ENCODE peak calls at places on chromosomes 4 and X, in nine cellular contexts. E is breast epithelium, N is fibroblast of pulmonary artery, F is GM12865, Z is kidney, J is uterus, M is fibroblast of mammary gland, X is endodermal cell, H is cardiac muscle cell. B is an unnamed sample.

GRCh38 chrX:46547857-46548256 is 2.6 kb upstream of the ZNF674 start:
- DNase-seq in N (peak), H (peak), Z (no peak), M (peak), J (no peak), E (no peak), X (no peak), F (no peak), B (no peak)

GRCh38 chrX:16882702-16883486 is 12.7 kb upstream of the RBBP7 start:
- DNase-seq in J (peak), H (peak), M (peak), X (peak), Z (peak), F (peak), N (peak), E (peak), B (no peak)

GRCh38 chrX:154444001-154444754 is at the start of gene FAM50A:
- DNase-seq in M (peak), J (peak), N (peak), E (peak), H (peak), Z (peak), X (peak), F (peak), B (no peak)

GRCh38 chr4:180028682-180029081 is 2214.5 kb upstream of the TENM3 start:
- DNase-seq in F (peak), Z (no peak), H (no peak), M (no peak), X (peak), E (no peak), J (no peak), N (peak), B (no peak)

GRCh38 chr4:5098176-5098575 is 46.9 kb downstream of the STK32B start:
- DNase-seq in E (no peak), H (no peak), N (no peak), J (no peak), F (no peak), Z (no peak), M (no peak), X (no peak), B (no peak)

GRCh38 chrX:154459843-154460242 is 1.8 kb downstream of the PLXNA3 start:
- DNase-seq in E (no peak), N (no peak), J (no peak), H (no peak), Z (peak), F (no peak), M (no peak), X (no peak), B (no peak)

GRCh38 chrX:10620121-10620699 is at the start of gene MID1:
- DNase-seq in M (peak), F (peak), E (peak), Z (peak), N (peak), H (peak), X (peak), J (peak), B (peak)

GRCh38 chrX:48752498-48752897 is 9.0 kb upstream of the GLOD5 start:
- DNase-seq in M (no peak), H (no peak), N (no peak), E (no peak), Z (no peak), X (no peak), J (no peak), F (no peak), B (no peak)

GRCh38 chr4:139131209-139131870 is 45.7 kb downstream of the ELF2 start:
- DNase-seq in E (no peak), H (no peak), F (no peak), N (no peak), Z (no peak), J (no peak), M (no peak), X (no peak), B (no peak)

GRCh38 chrX:47628980-47629379 is 750 bp downstream of the CFP start:
- DNase-seq in E (no peak), J (no peak), F (peak), X (peak), H (no peak), M (no peak), N (no peak), Z (no peak), B (no peak)
- TF ChIP-seq CTCF in E (no peak), J (no peak), F (peak), X (peak), H (peak), M (no peak), N (peak), Z (no peak), B (no peak)

GRCh38 chr4:185532795-185533324 is 2.4 kb downstream of the PDLIM3 start:
- DNase-seq in F (no peak), N (peak), X (no peak), Z (no peak), E (no peak), H (peak), M (no peak), J (no peak), B (no peak)

GRCh38 chr4:185534534-185534849 is 815 bp downstream of the PDLIM3 start:
- DNase-seq in M (no peak), X (no peak), E (no peak), N (peak), Z (no peak), J (no peak), H (no peak), F (no peak), B (no peak)

GRCh38 chr4:185538806-185539205 is 3.5 kb upstream of the PDLIM3 start:
- DNase-seq in E (no peak), F (no peak), N (no peak), M (no peak), X (no peak), J (no peak), Z (no peak), H (no peak), B (no peak)

GRCh38 chr4:185534850-185535761 is at the start of gene PDLIM3:
- DNase-seq in J (peak), X (peak), Z (peak), N (peak), E (peak), M (no peak), H (peak), F (no peak), B (peak)

GRCh38 chr4:185535818-185536729 is 767 bp upstream of the PDLIM3 start:
- DNase-seq in H (peak), Z (no peak), X (no peak), N (peak), J (peak), F (no peak), E (no peak), M (peak), B (peak)
- H3K4me3 ChIP-seq in H (peak), Z (peak), X (peak), N (peak), J (peak), F (no peak), E (peak), M (peak), B (peak)

GRCh38 chrX:25548806-25549205 is 533.0 kb upstream of the ARX start:
- DNase-seq in H (no peak), F (no peak), J (no peak), M (peak), X (no peak), N (peak), E (no peak), Z (no peak), B (no peak)
- TF ChIP-seq CTCF in H (no peak), F (no peak), J (no peak), M (no peak), X (no peak), N (no peak), E (no peak), Z (no peak), B (no peak)

GRCh38 chr4:173528378-173529321 is 1.4 kb downstream of the HAND2 start:
- DNase-seq in E (no peak), F (no peak), M (peak), X (peak), Z (no peak), N (peak), J (no peak), H (peak), B (no peak)
- H3K4me3 ChIP-seq in E (peak), F (no peak), M (peak), X (no peak), Z (no peak), N (peak), J (peak), H (peak), B (peak)

DNA sequence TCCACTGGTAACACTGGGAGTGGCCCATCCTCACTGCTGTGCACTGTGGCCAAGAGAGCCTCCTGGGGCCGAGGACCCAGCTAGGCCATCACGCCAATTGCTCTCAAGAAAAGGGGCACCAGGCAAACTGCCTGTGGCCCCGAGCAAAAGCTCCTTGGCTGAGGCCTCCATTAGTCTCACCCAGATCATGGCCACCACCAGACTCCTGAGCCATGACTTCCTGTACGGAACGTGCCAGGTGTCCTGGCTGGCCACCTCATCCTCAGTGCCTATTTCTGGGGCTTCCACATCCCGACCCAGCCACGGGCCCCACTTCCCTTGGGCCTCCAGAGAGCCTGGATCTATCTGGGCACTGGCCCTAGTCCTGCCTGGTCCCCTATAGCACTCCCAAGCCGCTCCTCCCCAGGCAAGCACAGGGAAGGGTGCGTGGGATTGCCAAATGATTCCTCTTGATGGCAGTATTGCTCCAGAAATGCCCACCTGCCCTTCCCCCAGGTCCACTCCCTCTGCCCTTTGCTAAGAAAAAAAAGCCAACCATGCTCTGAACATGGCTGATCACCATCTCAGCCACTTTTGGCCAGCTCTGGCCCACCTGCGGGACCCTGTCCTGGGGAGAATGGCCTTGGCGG is 212.6 kb upstream of the AGTR2 start:
- DNase-seq in H (no peak), N (no peak), Z (no peak), E (no peak), M (no peak), X (peak), F (no peak), J (no peak), B (no peak)
- TF ChIP-seq CTCF in H (no peak), N (no peak), Z (no peak), E (no peak), M (no peak), X (peak), F (no peak), J (no peak), B (no peak)

DNA sequence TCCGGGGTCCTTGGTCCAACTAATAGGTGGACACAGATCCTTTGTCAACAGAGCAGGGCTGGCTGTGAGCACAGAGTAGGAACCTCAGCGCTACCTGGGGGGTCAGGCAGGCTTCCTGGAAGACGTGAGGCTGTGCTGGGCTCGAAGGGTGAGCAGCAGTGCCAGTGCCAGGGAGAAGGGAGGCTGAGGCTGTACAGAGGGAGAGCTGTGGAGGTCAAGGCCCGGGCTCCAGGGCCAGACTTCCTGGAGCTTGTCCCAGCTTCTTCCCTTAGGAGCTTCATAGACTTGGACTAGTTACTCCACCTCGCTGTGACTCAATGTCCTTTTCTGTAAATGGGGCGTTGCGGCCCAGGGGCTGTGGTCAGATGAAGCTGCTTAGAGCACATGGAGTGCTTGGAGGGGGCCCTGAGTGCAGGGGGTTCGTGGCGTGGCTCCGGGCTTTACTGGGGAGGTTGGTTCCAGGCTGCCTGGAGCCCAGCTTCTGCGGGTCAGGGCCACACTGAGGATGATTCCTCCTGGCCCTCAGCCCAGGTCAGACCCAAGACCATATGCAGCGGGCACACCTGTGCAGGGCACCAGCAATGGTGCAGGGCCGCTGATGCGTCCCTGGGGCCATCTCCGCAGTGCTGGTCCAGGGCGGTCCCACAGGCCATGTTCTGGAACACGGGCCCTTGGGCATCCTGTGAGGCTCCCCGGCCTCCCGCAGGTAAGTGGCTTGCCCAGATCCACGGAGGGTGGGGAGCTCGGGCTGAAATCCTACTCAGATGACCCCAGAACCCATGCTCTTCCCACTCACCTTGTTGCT is 98.1 kb downstream of the DCTD start:
- DNase-seq in X (no peak), F (no peak), E (no peak), H (no peak), M (no peak), Z (no peak), N (no peak), J (no peak), B (no peak)
- H3K4me3 ChIP-seq in X (no peak), F (no peak), E (no peak), H (no peak), M (no peak), Z (no peak), N (no peak), J (no peak), B (no peak)

DNA sequence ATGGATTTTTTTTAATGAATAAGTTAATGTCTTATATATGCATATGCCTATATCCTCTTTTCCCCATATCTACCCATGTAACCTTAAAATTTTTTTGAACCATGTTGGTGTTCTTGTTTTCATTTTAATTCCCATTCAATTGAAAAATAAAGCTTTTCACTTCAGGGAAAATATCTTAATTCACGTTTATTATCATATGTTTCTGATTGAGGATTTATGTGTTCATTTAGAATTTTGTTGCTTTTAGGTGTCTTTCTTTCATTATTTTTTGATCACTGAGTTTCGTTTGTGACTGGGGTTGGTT is 29.1 kb downstream of the HADH start:
- DNase-seq in E (no peak), J (no peak), F (no peak), Z (no peak), N (no peak), M (no peak), X (no peak), H (no peak), B (no peak)
- TF ChIP-seq CTCF in E (no peak), J (no peak), F (no peak), Z (no peak), N (no peak), M (no peak), X (peak), H (no peak), B (no peak)

GRCh38 chrX:109733658-109734022 is 583 bp upstream of the ACSL4 start:
- DNase-seq in F (no peak), X (no peak), J (no peak), H (peak), N (no peak), E (no peak), M (no peak), Z (no peak), B (no peak)
- H3K4me3 ChIP-seq in F (peak), X (peak), J (peak), H (peak), N (peak), E (peak), M (peak), Z (peak), B (peak)

GRCh38 chrX:80014141-80014940 is at the start of gene TBX22:
- DNase-seq in H (no peak), E (no peak), N (no peak), Z (no peak), M (no peak), F (no peak), X (peak), J (no peak), B (no peak)

GRCh38 chrX:80016182-80016581 is 1.6 kb downstream of the TBX22 start:
- DNase-seq in M (no peak), N (no peak), Z (no peak), X (no peak), H (no peak), E (no peak), J (no peak), F (no peak), B (no peak)

DNA sequence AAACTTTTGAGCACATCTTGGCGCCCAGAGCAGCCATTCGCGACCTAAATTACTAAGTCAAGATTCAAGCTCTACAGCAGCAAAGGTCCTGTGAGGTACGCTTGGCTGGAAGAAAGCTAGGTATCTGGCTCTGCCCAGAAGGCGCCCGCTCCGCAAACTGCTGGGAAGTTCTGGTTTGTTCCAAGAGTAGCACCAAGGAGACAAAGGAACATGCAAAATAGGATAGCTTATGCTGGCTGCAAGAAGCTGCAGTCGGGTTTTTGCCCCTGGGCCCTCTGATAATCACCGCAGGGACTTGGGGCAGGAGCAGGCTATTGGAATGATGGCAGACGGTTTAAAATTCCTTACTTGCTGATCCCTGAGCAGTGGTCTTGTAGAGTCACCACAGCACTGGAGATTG is 3.0 kb upstream of the TBX22 start:
- DNase-seq in M (no peak), F (no peak), X (no peak), Z (no peak), H (no peak), J (no peak), N (no peak), E (no peak), B (no peak)
- TF ChIP-seq CTCF in M (no peak), F (no peak), X (no peak), Z (no peak), H (no peak), J (no peak), N (no peak), E (no peak), B (no peak)